ENCODE peak calls at places on chromosomes 11 and 22, in six cellular contexts. One of them, this sample, is unnamed.

GRCh38 chr22:22573047-22573889 is 14.2 kb upstream of the PRAME start:
- DNase-seq in cardiac muscle cell: no peak
- DNase-seq in foreskin keratinocyte: no peak
- DNase-seq in endothelial cell: no peak
- DNase-seq in pancreas: no peak
- DNase-seq in spleen: no peak
- DNase-seq in this sample: no peak

GRCh38 chr11:103680861-103681260 is 355.6 kb upstream of the DDI1 start:
- DNase-seq in cardiac muscle cell: no peak
- DNase-seq in foreskin keratinocyte: no peak
- DNase-seq in endothelial cell: no peak
- DNase-seq in pancreas: no peak
- DNase-seq in spleen: no peak
- DNase-seq in this sample: no peak

GRCh38 chr11:495537-495931 is 11.5 kb downstream of the RNH1 start:
- DNase-seq in cardiac muscle cell: no peak
- DNase-seq in foreskin keratinocyte: no peak
- DNase-seq in endothelial cell: no peak
- DNase-seq in pancreas: peak; percentile 53
- DNase-seq in spleen: no peak
- DNase-seq in this sample: no peak

GRCh38 chr11:118911113-118911879 is 14.4 kb downstream of the BCL9L start:
- DNase-seq in cardiac muscle cell: no peak
- DNase-seq in foreskin keratinocyte: peak; percentile 73
- DNase-seq in endothelial cell: no peak
- DNase-seq in pancreas: peak; percentile 71
- DNase-seq in spleen: peak; percentile 80
- DNase-seq in this sample: no peak

GRCh38 chr11:12773591-12773990 is 99.4 kb downstream of the TEAD1 start:
- DNase-seq in cardiac muscle cell: no peak
- DNase-seq in foreskin keratinocyte: no peak
- DNase-seq in endothelial cell: no peak
- DNase-seq in pancreas: no peak
- DNase-seq in spleen: no peak
- DNase-seq in this sample: no peak

GRCh38 chr11:28525636-28526405 is 417.6 kb downstream of the METTL15 start:
- DNase-seq in cardiac muscle cell: no peak
- DNase-seq in foreskin keratinocyte: no peak
- DNase-seq in endothelial cell: no peak
- DNase-seq in pancreas: peak; percentile 56
- DNase-seq in spleen: no peak
- DNase-seq in this sample: no peak

GRCh38 chr11:92212530-92212929 is 12.1 kb upstream of the FAT3 start:
- DNase-seq in cardiac muscle cell: no peak
- DNase-seq in foreskin keratinocyte: no peak
- DNase-seq in endothelial cell: no peak
- DNase-seq in pancreas: no peak
- DNase-seq in spleen: no peak
- DNase-seq in this sample: no peak

GRCh38 chr22:19760652-19761002 is at the start of gene TBX1:
- DNase-seq in cardiac muscle cell: no peak
- DNase-seq in foreskin keratinocyte: no peak
- DNase-seq in endothelial cell: no peak
- DNase-seq in pancreas: peak; percentile 33
- DNase-seq in spleen: no peak
- DNase-seq in this sample: no peak

GRCh38 chr22:38276161-38276560 is 3.4 kb upstream of the TMEM184B start:
- DNase-seq in cardiac muscle cell: no peak
- DNase-seq in foreskin keratinocyte: no peak
- DNase-seq in endothelial cell: no peak
- DNase-seq in pancreas: no peak
- DNase-seq in spleen: no peak
- DNase-seq in this sample: no peak

GRCh38 chr22:29268511-29269229 is 602 bp downstream of the EWSR1 start:
- DNase-seq in cardiac muscle cell: peak; percentile 55
- DNase-seq in foreskin keratinocyte: peak; percentile 28
- DNase-seq in endothelial cell: peak; percentile 54
- DNase-seq in pancreas: peak; percentile 87
- DNase-seq in spleen: no peak
- DNase-seq in this sample: no peak

GRCh38 chr11:72673943-72674828 is at the start of gene PDE2A:
- DNase-seq in cardiac muscle cell: no peak
- DNase-seq in foreskin keratinocyte: no peak
- DNase-seq in endothelial cell: peak; percentile 21
- DNase-seq in pancreas: no peak
- DNase-seq in spleen: no peak
- DNase-seq in this sample: no peak

GRCh38 chr11:44624761-44625221 is 59.3 kb downstream of the CD82 start:
- DNase-seq in cardiac muscle cell: no peak
- DNase-seq in foreskin keratinocyte: no peak
- DNase-seq in endothelial cell: no peak
- DNase-seq in pancreas: no peak
- DNase-seq in spleen: peak; percentile 44
- DNase-seq in this sample: no peak

GRCh38 chr11:59285716-59286260 is 72.9 kb upstream of the OR5AN1 start:
- DNase-seq in cardiac muscle cell: no peak
- DNase-seq in foreskin keratinocyte: no peak
- DNase-seq in endothelial cell: no peak
- DNase-seq in pancreas: no peak
- DNase-seq in spleen: no peak
- DNase-seq in this sample: no peak

GRCh38 chr11:134658481-134659080 is 246.5 kb upstream of the B3GAT1 start:
- DNase-seq in cardiac muscle cell: no peak
- DNase-seq in foreskin keratinocyte: no peak
- DNase-seq in endothelial cell: no peak
- DNase-seq in pancreas: no peak
- DNase-seq in spleen: no peak
- DNase-seq in this sample: no peak

GRCh38 chr11:105179542-105180278 is 40.1 kb upstream of the CARD18 start:
- DNase-seq in cardiac muscle cell: peak; percentile 9
- DNase-seq in foreskin keratinocyte: no peak
- DNase-seq in endothelial cell: no peak
- DNase-seq in pancreas: no peak
- DNase-seq in spleen: no peak
- DNase-seq in this sample: no peak

GRCh38 chr11:98104249-98104648 is 916.5 kb upstream of the CNTN5 start:
- DNase-seq in cardiac muscle cell: no peak
- DNase-seq in foreskin keratinocyte: no peak
- DNase-seq in endothelial cell: no peak
- DNase-seq in pancreas: no peak
- DNase-seq in spleen: no peak
- DNase-seq in this sample: no peak

GRCh38 chr11:78417888-78418583 is 416 bp upstream of the GAB2 start:
- DNase-seq in cardiac muscle cell: peak; percentile 91
- DNase-seq in foreskin keratinocyte: peak; percentile 22
- DNase-seq in endothelial cell: peak; percentile 92
- DNase-seq in pancreas: peak; percentile 86
- DNase-seq in spleen: peak; percentile 96
- DNase-seq in this sample: no peak